ENCODE peak calls at places on chromosomes 13 and 19, in nine cellular contexts. One of them, this sample, is unnamed. For H3K9me3, the result is how much of the 10 kb centered on the place peaks cover.

GRCh38 chr13:97493471-97493870 is 59.5 kb downstream of the RAP2A start:
- DNase-seq in trophoblast cell: no peak
- DNase-seq in mucosa of descending colon: no peak
- DNase-seq in ascending aorta: no peak
- DNase-seq in CD8-positive, alpha-beta T cell: no peak
- DNase-seq in right lobe of liver: no peak
- DNase-seq in neuronal stem cell: no peak
- DNase-seq in gastrocnemius medialis: no peak
- DNase-seq in AG04450: no peak
- DNase-seq in this sample: no peak

GRCh38 chr19:46606681-46607440 is 5.7 kb downstream of the CALM3 start:
- DNase-seq in trophoblast cell: no peak
- DNase-seq in mucosa of descending colon: peak
- DNase-seq in ascending aorta: peak
- DNase-seq in CD8-positive, alpha-beta T cell: no peak
- DNase-seq in right lobe of liver: peak
- DNase-seq in neuronal stem cell: no peak
- DNase-seq in gastrocnemius medialis: no peak
- DNase-seq in AG04450: no peak
- DNase-seq in this sample: peak

GRCh38 chr19:41691268-41691970 is 3.3 kb upstream of the CEACAM7 start:
- DNase-seq in trophoblast cell: no peak
- DNase-seq in mucosa of descending colon: peak
- DNase-seq in ascending aorta: peak
- DNase-seq in CD8-positive, alpha-beta T cell: peak
- DNase-seq in right lobe of liver: no peak
- DNase-seq in neuronal stem cell: no peak
- DNase-seq in gastrocnemius medialis: no peak
- DNase-seq in AG04450: no peak
- DNase-seq in this sample: no peak

GRCh38 chr13:23608704-23609413 is 38.6 kb downstream of the TNFRSF19 start:
- DNase-seq in trophoblast cell: no peak
- DNase-seq in mucosa of descending colon: peak
- DNase-seq in ascending aorta: peak
- DNase-seq in CD8-positive, alpha-beta T cell: no peak
- DNase-seq in right lobe of liver: peak
- DNase-seq in neuronal stem cell: no peak
- DNase-seq in gastrocnemius medialis: no peak
- DNase-seq in AG04450: no peak
- DNase-seq in this sample: peak

GRCh38 chr19:18419195-18419698 is at the start of gene SSBP4:
- DNase-seq in trophoblast cell: peak
- DNase-seq in mucosa of descending colon: peak
- DNase-seq in ascending aorta: peak
- DNase-seq in CD8-positive, alpha-beta T cell: peak
- DNase-seq in right lobe of liver: peak
- DNase-seq in neuronal stem cell: peak
- DNase-seq in gastrocnemius medialis: no peak
- DNase-seq in AG04450: no peak
- DNase-seq in this sample: peak

GRCh38 chr13:113291997-113292862 is 4.8 kb upstream of the LAMP1 start:
- DNase-seq in trophoblast cell: no peak
- DNase-seq in mucosa of descending colon: no peak
- DNase-seq in ascending aorta: no peak
- DNase-seq in CD8-positive, alpha-beta T cell: no peak
- DNase-seq in right lobe of liver: no peak
- DNase-seq in neuronal stem cell: no peak
- DNase-seq in gastrocnemius medialis: peak
- DNase-seq in AG04450: no peak
- DNase-seq in this sample: peak

GRCh38 chr19:4390017-4390861 is 10.1 kb downstream of the SH3GL1 start:
- DNase-seq in trophoblast cell: no peak
- DNase-seq in mucosa of descending colon: no peak
- DNase-seq in ascending aorta: no peak
- DNase-seq in CD8-positive, alpha-beta T cell: no peak
- DNase-seq in right lobe of liver: peak
- DNase-seq in neuronal stem cell: no peak
- DNase-seq in gastrocnemius medialis: no peak
- DNase-seq in AG04450: no peak
- DNase-seq in this sample: peak

GRCh38 chr13:38819053-38819452 is 132.2 kb downstream of the FREM2 start:
- DNase-seq in trophoblast cell: no peak
- DNase-seq in mucosa of descending colon: no peak
- DNase-seq in ascending aorta: no peak
- DNase-seq in CD8-positive, alpha-beta T cell: no peak
- DNase-seq in right lobe of liver: no peak
- DNase-seq in neuronal stem cell: no peak
- DNase-seq in gastrocnemius medialis: no peak
- DNase-seq in AG04450: no peak
- DNase-seq in this sample: no peak

GRCh38 chr13:40506592-40507446 is 159.6 kb downstream of the FOXO1 start:
- DNase-seq in trophoblast cell: no peak
- DNase-seq in mucosa of descending colon: no peak
- DNase-seq in ascending aorta: no peak
- DNase-seq in CD8-positive, alpha-beta T cell: no peak
- DNase-seq in right lobe of liver: no peak
- DNase-seq in neuronal stem cell: no peak
- DNase-seq in gastrocnemius medialis: no peak
- DNase-seq in AG04450: no peak
- DNase-seq in this sample: no peak

GRCh38 chr13:42875448-42876269 is 94.3 kb downstream of the FAM216B start:
- DNase-seq in trophoblast cell: no peak
- DNase-seq in mucosa of descending colon: no peak
- DNase-seq in ascending aorta: no peak
- DNase-seq in CD8-positive, alpha-beta T cell: no peak
- DNase-seq in right lobe of liver: no peak
- DNase-seq in neuronal stem cell: peak
- DNase-seq in gastrocnemius medialis: no peak
- DNase-seq in AG04450: no peak
- DNase-seq in this sample: no peak

GRCh38 chr19:5645409-5645808 is 22.5 kb downstream of the SAFB start:
- DNase-seq in trophoblast cell: no peak
- DNase-seq in mucosa of descending colon: no peak
- DNase-seq in ascending aorta: no peak
- DNase-seq in CD8-positive, alpha-beta T cell: no peak
- DNase-seq in right lobe of liver: no peak
- DNase-seq in neuronal stem cell: no peak
- DNase-seq in gastrocnemius medialis: no peak
- DNase-seq in AG04450: no peak
- DNase-seq in this sample: no peak

GRCh38 chr19:48784527-48784926 is 26.3 kb downstream of the BCAT2 start:
- DNase-seq in trophoblast cell: no peak
- DNase-seq in mucosa of descending colon: no peak
- DNase-seq in ascending aorta: no peak
- DNase-seq in CD8-positive, alpha-beta T cell: no peak
- DNase-seq in right lobe of liver: no peak
- DNase-seq in neuronal stem cell: no peak
- DNase-seq in gastrocnemius medialis: no peak
- DNase-seq in AG04450: no peak
- DNase-seq in this sample: no peak

GRCh38 chr13:80329250-80329649 is 11.7 kb downstream of the SPRY2 start:
- DNase-seq in trophoblast cell: no peak
- DNase-seq in mucosa of descending colon: no peak
- DNase-seq in ascending aorta: no peak
- DNase-seq in CD8-positive, alpha-beta T cell: no peak
- DNase-seq in right lobe of liver: no peak
- DNase-seq in neuronal stem cell: no peak
- DNase-seq in gastrocnemius medialis: peak
- DNase-seq in AG04450: no peak
- DNase-seq in this sample: no peak

GRCh38 chr19:17348700-17349099 is 11.3 kb downstream of the GTPBP3 start:
- DNase-seq in trophoblast cell: no peak
- DNase-seq in mucosa of descending colon: peak
- DNase-seq in ascending aorta: peak
- DNase-seq in CD8-positive, alpha-beta T cell: no peak
- DNase-seq in right lobe of liver: peak
- DNase-seq in neuronal stem cell: peak
- DNase-seq in gastrocnemius medialis: no peak
- DNase-seq in AG04450: no peak
- DNase-seq in this sample: no peak

GRCh38 chr13:30212256-30212655 is 95.1 kb downstream of the KATNAL1 start:
- DNase-seq in trophoblast cell: no peak
- DNase-seq in mucosa of descending colon: no peak
- DNase-seq in ascending aorta: no peak
- DNase-seq in CD8-positive, alpha-beta T cell: no peak
- DNase-seq in right lobe of liver: no peak
- DNase-seq in neuronal stem cell: no peak
- DNase-seq in gastrocnemius medialis: no peak
- DNase-seq in AG04450: no peak
- DNase-seq in this sample: no peak

GRCh38 chr19:21321134-21321533 is 8.1 kb downstream of the ZNF708 start:
- DNase-seq in trophoblast cell: no peak
- DNase-seq in mucosa of descending colon: no peak
- DNase-seq in ascending aorta: no peak
- DNase-seq in CD8-positive, alpha-beta T cell: no peak
- DNase-seq in right lobe of liver: no peak
- DNase-seq in neuronal stem cell: no peak
- DNase-seq in gastrocnemius medialis: no peak
- DNase-seq in AG04450: no peak
- DNase-seq in this sample: no peak

GRCh38 chr19:21323000-21323399 is 6.2 kb downstream of the ZNF708 start:
- DNase-seq in trophoblast cell: no peak
- DNase-seq in mucosa of descending colon: no peak
- DNase-seq in ascending aorta: no peak
- DNase-seq in CD8-positive, alpha-beta T cell: no peak
- DNase-seq in right lobe of liver: no peak
- DNase-seq in neuronal stem cell: no peak
- DNase-seq in gastrocnemius medialis: no peak
- DNase-seq in AG04450: no peak
- DNase-seq in this sample: no peak

GRCh38 chr19:21322528-21322927 is 6.7 kb downstream of the ZNF708 start:
- DNase-seq in trophoblast cell: no peak
- DNase-seq in mucosa of descending colon: no peak
- DNase-seq in ascending aorta: no peak
- DNase-seq in CD8-positive, alpha-beta T cell: no peak
- DNase-seq in right lobe of liver: no peak
- DNase-seq in neuronal stem cell: no peak
- DNase-seq in gastrocnemius medialis: no peak
- DNase-seq in AG04450: no peak
- DNase-seq in this sample: no peak

GRCh38 chr19:21326169-21326568 is 3.0 kb downstream of the ZNF708 start:
- DNase-seq in trophoblast cell: no peak
- DNase-seq in mucosa of descending colon: no peak
- DNase-seq in ascending aorta: no peak
- DNase-seq in CD8-positive, alpha-beta T cell: no peak
- DNase-seq in right lobe of liver: no peak
- DNase-seq in neuronal stem cell: no peak
- DNase-seq in gastrocnemius medialis: no peak
- DNase-seq in AG04450: no peak
- DNase-seq in this sample: no peak

DNA sequence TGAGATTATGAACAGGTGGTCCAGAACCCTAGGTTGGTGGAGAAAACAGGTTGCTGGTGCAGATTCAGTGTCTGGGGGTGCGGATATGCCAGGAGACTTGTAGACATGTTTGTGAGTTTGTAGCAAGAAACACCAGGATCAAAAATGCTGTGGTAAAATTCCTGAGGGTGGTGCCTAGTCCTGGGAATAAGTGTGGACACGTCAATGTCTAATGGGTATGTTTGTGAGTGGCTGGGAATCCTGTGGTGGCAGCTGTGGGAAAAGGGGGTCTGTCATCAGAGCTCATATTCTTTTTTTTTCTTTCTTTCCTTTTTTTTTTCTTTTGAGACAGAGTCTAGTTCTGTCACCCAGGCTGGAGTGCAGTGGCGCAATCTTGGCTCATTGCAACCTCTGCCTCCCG is 7.2 kb downstream of the ZNF708 start:
- DNase-seq in trophoblast cell: no peak
- DNase-seq in mucosa of descending colon: no peak
- DNase-seq in ascending aorta: no peak
- DNase-seq in CD8-positive, alpha-beta T cell: no peak
- DNase-seq in right lobe of liver: no peak
- DNase-seq in neuronal stem cell: no peak
- DNase-seq in gastrocnemius medialis: no peak
- DNase-seq in AG04450: no peak
- DNase-seq in this sample: no peak
- H3K9me3 ChIP-seq in trophoblast cell: under half
- H3K9me3 ChIP-seq in mucosa of descending colon: under half
- H3K9me3 ChIP-seq in ascending aorta: under half
- H3K9me3 ChIP-seq in CD8-positive, alpha-beta T cell: under half
- H3K9me3 ChIP-seq in right lobe of liver: under half
- H3K9me3 ChIP-seq in neuronal stem cell: half or more
- H3K9me3 ChIP-seq in gastrocnemius medialis: under half
- H3K9me3 ChIP-seq in AG04450: under half
- H3K9me3 ChIP-seq in this sample: under half

GRCh38 chr19:20478936-20479335 is 86.6 kb downstream of the ZNF737 start:
- DNase-seq in trophoblast cell: no peak
- DNase-seq in mucosa of descending colon: no peak
- DNase-seq in ascending aorta: no peak
- DNase-seq in CD8-positive, alpha-beta T cell: no peak
- DNase-seq in right lobe of liver: no peak
- DNase-seq in neuronal stem cell: no peak
- DNase-seq in gastrocnemius medialis: no peak
- DNase-seq in AG04450: no peak
- DNase-seq in this sample: no peak
- H3K9me3 ChIP-seq in trophoblast cell: under half
- H3K9me3 ChIP-seq in mucosa of descending colon: half or more
- H3K9me3 ChIP-seq in ascending aorta: under half
- H3K9me3 ChIP-seq in CD8-positive, alpha-beta T cell: under half
- H3K9me3 ChIP-seq in right lobe of liver: under half
- H3K9me3 ChIP-seq in neuronal stem cell: under half
- H3K9me3 ChIP-seq in gastrocnemius medialis: under half
- H3K9me3 ChIP-seq in AG04450: under half
- H3K9me3 ChIP-seq in this sample: under half

DNA sequence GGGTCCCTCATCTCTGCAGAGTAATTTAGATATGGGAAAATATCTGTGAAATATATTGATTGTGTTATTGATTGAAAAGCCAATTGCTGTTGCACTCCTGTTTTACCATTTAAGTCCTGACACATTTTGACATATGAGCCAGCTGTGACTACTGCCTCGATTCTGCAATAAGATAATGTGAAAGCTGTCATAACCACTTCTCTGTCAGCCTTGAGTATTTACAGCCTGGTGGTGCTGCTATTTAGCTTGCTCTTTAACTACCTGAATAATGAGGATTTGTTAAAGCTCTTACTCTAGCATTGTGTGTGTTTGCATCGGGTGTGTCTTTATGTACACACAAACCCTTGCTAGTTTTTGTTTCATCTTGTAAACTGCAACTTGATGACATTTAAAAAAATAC is 550.0 kb downstream of the DACH1 start:
- DNase-seq in trophoblast cell: no peak
- DNase-seq in mucosa of descending colon: no peak
- DNase-seq in ascending aorta: no peak
- DNase-seq in CD8-positive, alpha-beta T cell: no peak
- DNase-seq in right lobe of liver: no peak
- DNase-seq in neuronal stem cell: no peak
- DNase-seq in gastrocnemius medialis: no peak
- DNase-seq in AG04450: no peak
- DNase-seq in this sample: no peak
- H3K9me3 ChIP-seq in trophoblast cell: under half
- H3K9me3 ChIP-seq in mucosa of descending colon: under half
- H3K9me3 ChIP-seq in ascending aorta: under half
- H3K9me3 ChIP-seq in CD8-positive, alpha-beta T cell: under half
- H3K9me3 ChIP-seq in right lobe of liver: under half
- H3K9me3 ChIP-seq in neuronal stem cell: under half
- H3K9me3 ChIP-seq in gastrocnemius medialis: under half
- H3K9me3 ChIP-seq in AG04450: under half
- H3K9me3 ChIP-seq in this sample: under half

DNA sequence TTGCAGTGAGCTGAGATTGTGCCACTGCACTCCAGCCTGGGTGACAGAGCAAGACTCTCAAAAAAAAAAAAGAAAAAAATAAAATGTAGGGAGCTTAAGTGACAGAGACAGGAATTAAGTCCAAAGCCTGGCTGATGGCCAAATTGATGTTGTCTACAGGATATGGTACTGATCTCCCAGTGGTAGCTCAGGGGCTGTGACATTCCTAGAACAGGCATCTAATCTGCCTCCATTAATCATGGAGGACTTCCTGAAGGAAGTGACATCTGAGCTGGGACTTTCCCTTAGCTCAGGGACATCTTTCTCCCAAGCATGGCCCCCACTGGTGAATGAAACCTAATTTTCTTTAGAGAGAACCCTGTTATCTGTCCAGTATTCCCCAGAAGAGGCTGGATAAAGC is 11.4 kb upstream of the EDDM13 start:
- DNase-seq in trophoblast cell: no peak
- DNase-seq in mucosa of descending colon: no peak
- DNase-seq in ascending aorta: no peak
- DNase-seq in CD8-positive, alpha-beta T cell: no peak
- DNase-seq in right lobe of liver: no peak
- DNase-seq in neuronal stem cell: no peak
- DNase-seq in gastrocnemius medialis: no peak
- DNase-seq in AG04450: no peak
- DNase-seq in this sample: no peak
- H3K9me3 ChIP-seq in trophoblast cell: under half
- H3K9me3 ChIP-seq in mucosa of descending colon: under half
- H3K9me3 ChIP-seq in ascending aorta: under half
- H3K9me3 ChIP-seq in CD8-positive, alpha-beta T cell: under half
- H3K9me3 ChIP-seq in right lobe of liver: under half
- H3K9me3 ChIP-seq in neuronal stem cell: under half
- H3K9me3 ChIP-seq in gastrocnemius medialis: under half
- H3K9me3 ChIP-seq in AG04450: under half
- H3K9me3 ChIP-seq in this sample: under half